ENCODE peak calls at places on chromosomes 1 and 21, in six cellular contexts. One of them, this sample, is unnamed.

GRCh38 chr21:37266515-37267221 is 466 bp downstream of the VPS26C start:
- DNase-seq in NCI-H748 treated with DMSO at 0.1 percent for 48 hours: peak
- DNase-seq in DMS 273 treated with DMSO at 0.1 percent for 48 hours: no peak
- DNase-seq in mesothelial cell of epicardium: peak
- DNase-seq in ACHN: peak
- DNase-seq in heart left ventricle: no peak
- DNase-seq in this sample: peak

GRCh38 chr21:33975548-33976081 is 60.0 kb upstream of the ATP5PO start:
- DNase-seq in DMS 273 treated with DMSO at 0.1 percent for 48 hours: no peak
- DNase-seq in mesothelial cell of epicardium: no peak
- DNase-seq in heart left ventricle: no peak
- DNase-seq in NCI-H748 treated with DMSO at 0.1 percent for 48 hours: no peak
- DNase-seq in ACHN: peak
- DNase-seq in this sample: peak

GRCh38 chr1:110012100-110012499 is 22.3 kb upstream of the STRIP1 start:
- DNase-seq in heart left ventricle: no peak
- DNase-seq in DMS 273 treated with DMSO at 0.1 percent for 48 hours: no peak
- DNase-seq in ACHN: no peak
- DNase-seq in mesothelial cell of epicardium: no peak
- DNase-seq in NCI-H748 treated with DMSO at 0.1 percent for 48 hours: no peak
- DNase-seq in this sample: no peak

GRCh38 chr1:65416767-65417166 is 3.7 kb upstream of the LEPR start:
- DNase-seq in ACHN: no peak
- DNase-seq in NCI-H748 treated with DMSO at 0.1 percent for 48 hours: no peak
- DNase-seq in mesothelial cell of epicardium: no peak
- DNase-seq in DMS 273 treated with DMSO at 0.1 percent for 48 hours: no peak
- DNase-seq in heart left ventricle: no peak
- DNase-seq in this sample: no peak

GRCh38 chr1:66556161-66556611 is 22.2 kb downstream of the SGIP1 start:
- DNase-seq in NCI-H748 treated with DMSO at 0.1 percent for 48 hours: no peak
- DNase-seq in DMS 273 treated with DMSO at 0.1 percent for 48 hours: no peak
- DNase-seq in mesothelial cell of epicardium: no peak
- DNase-seq in ACHN: no peak
- DNase-seq in heart left ventricle: no peak
- DNase-seq in this sample: no peak

GRCh38 chr1:221439008-221439733 is 302.7 kb downstream of the DUSP10 start:
- DNase-seq in ACHN: peak
- DNase-seq in mesothelial cell of epicardium: no peak
- DNase-seq in NCI-H748 treated with DMSO at 0.1 percent for 48 hours: no peak
- DNase-seq in DMS 273 treated with DMSO at 0.1 percent for 48 hours: no peak
- DNase-seq in heart left ventricle: no peak
- DNase-seq in this sample: peak

GRCh38 chr1:92907949-92908684 is 53.1 kb downstream of the DIPK1A start:
- DNase-seq in DMS 273 treated with DMSO at 0.1 percent for 48 hours: no peak
- DNase-seq in heart left ventricle: no peak
- DNase-seq in mesothelial cell of epicardium: no peak
- DNase-seq in NCI-H748 treated with DMSO at 0.1 percent for 48 hours: no peak
- DNase-seq in ACHN: peak
- DNase-seq in this sample: no peak

GRCh38 chr1:150820710-150821521 is 12.9 kb upstream of the CTSK start:
- DNase-seq in heart left ventricle: no peak
- DNase-seq in DMS 273 treated with DMSO at 0.1 percent for 48 hours: no peak
- DNase-seq in mesothelial cell of epicardium: no peak
- DNase-seq in NCI-H748 treated with DMSO at 0.1 percent for 48 hours: no peak
- DNase-seq in ACHN: no peak
- DNase-seq in this sample: no peak

GRCh38 chr1:57307382-57307781 is 116.5 kb downstream of the DAB1 start:
- DNase-seq in heart left ventricle: peak
- DNase-seq in DMS 273 treated with DMSO at 0.1 percent for 48 hours: peak
- DNase-seq in NCI-H748 treated with DMSO at 0.1 percent for 48 hours: peak
- DNase-seq in mesothelial cell of epicardium: no peak
- DNase-seq in ACHN: no peak
- DNase-seq in this sample: no peak

GRCh38 chr1:190453550-190453949 is 24.1 kb downstream of the BRINP3 start:
- DNase-seq in ACHN: peak
- DNase-seq in mesothelial cell of epicardium: no peak
- DNase-seq in DMS 273 treated with DMSO at 0.1 percent for 48 hours: no peak
- DNase-seq in NCI-H748 treated with DMSO at 0.1 percent for 48 hours: no peak
- DNase-seq in heart left ventricle: no peak
- DNase-seq in this sample: no peak

GRCh38 chr1:26225033-26225831 is 8.8 kb upstream of the CEP85 start:
- DNase-seq in mesothelial cell of epicardium: peak
- DNase-seq in DMS 273 treated with DMSO at 0.1 percent for 48 hours: no peak
- DNase-seq in heart left ventricle: peak
- DNase-seq in NCI-H748 treated with DMSO at 0.1 percent for 48 hours: peak
- DNase-seq in ACHN: peak
- DNase-seq in this sample: peak

GRCh38 chr1:201749059-201749458 is 79.9 kb upstream of the IPO9 start:
- DNase-seq in DMS 273 treated with DMSO at 0.1 percent for 48 hours: no peak
- DNase-seq in ACHN: no peak
- DNase-seq in NCI-H748 treated with DMSO at 0.1 percent for 48 hours: no peak
- DNase-seq in mesothelial cell of epicardium: no peak
- DNase-seq in heart left ventricle: no peak
- DNase-seq in this sample: no peak

GRCh38 chr21:32256873-32257620 is 21.8 kb downstream of the MIS18A start:
- DNase-seq in NCI-H748 treated with DMSO at 0.1 percent for 48 hours: peak
- DNase-seq in ACHN: peak
- DNase-seq in heart left ventricle: peak
- DNase-seq in mesothelial cell of epicardium: peak
- DNase-seq in DMS 273 treated with DMSO at 0.1 percent for 48 hours: peak
- DNase-seq in this sample: peak